ENCODE peak calls at places on chromosomes 3 and 15, in ten cellular contexts. C is fibroblast of villous mesenchyme; P is esophagus squamous epithelium; W is CD8-positive, alpha-beta T cell; T is colonic mucosa; I is upper lobe of right lung; N is AG09309; A is endodermal cell; V is IMR-90; X is ovary. K is an unnamed sample.

GRCh38 chr15:90033006-90033405 is 31.9 kb downstream of the ZNF710 start:
- DNase-seq in C (no peak), P (no peak), W (no peak), T (no peak), I (no peak), N (no peak), A (peak; percentile 47), V (no peak), X (no peak), K (no peak)

GRCh38 chr3:177470200-177470941 is 273.1 kb upstream of the TBL1XR1 start:
- DNase-seq in C (no peak), P (no peak), W (no peak), T (no peak), I (no peak), N (no peak), A (no peak), V (peak; percentile 51), X (no peak), K (peak; percentile 38)

GRCh38 chr3:187999821-188000220 is 154.1 kb upstream of the LPP start:
- DNase-seq in C (no peak), P (no peak), W (peak; percentile 27), T (no peak), I (no peak), N (no peak), A (no peak), V (no peak), X (no peak), K (no peak)

GRCh38 chr15:100307241-100307855 is 34.4 kb downstream of the ADAMTS17 start:
- DNase-seq in C (no peak), P (no peak), W (no peak), T (no peak), I (no peak), N (no peak), A (no peak), V (no peak), X (no peak), K (no peak)

GRCh38 chr3:44612678-44613077 is 12.2 kb upstream of the ZNF197 start:
- DNase-seq in C (no peak), P (no peak), W (no peak), T (no peak), I (no peak), N (no peak), A (no peak), V (no peak), X (no peak), K (no peak)

GRCh38 chr3:15440891-15441290 is 13.5 kb downstream of the EAF1 start:
- DNase-seq in C (no peak), P (no peak), W (no peak), T (no peak), I (no peak), N (peak; percentile 43), A (no peak), V (no peak), X (no peak), K (peak; percentile 27)

GRCh38 chr3:187748050-187748481 is 2.8 kb upstream of the BCL6 start:
- DNase-seq in C (peak; percentile 83), P (peak; percentile 35), W (peak; percentile 87), T (peak; percentile 97), I (peak; percentile 92), N (no peak), A (peak; percentile 99), V (peak; percentile 78), X (peak; percentile 89), K (peak; percentile 81)

GRCh38 chr3:58824285-58824684 is 157.7 kb upstream of the FAM3D start:
- DNase-seq in C (peak; percentile 62), P (no peak), W (peak; percentile 11), T (peak; percentile 85), I (peak; percentile 61), N (peak; percentile 39), A (peak; percentile 90), V (peak; percentile 73), X (no peak), K (peak; percentile 68)

GRCh38 chr3:99315896-99316295 is 322.5 kb upstream of the COL8A1 start:
- DNase-seq in C (no peak), P (no peak), W (no peak), T (no peak), I (no peak), N (no peak), A (no peak), V (peak; percentile 25), X (no peak), K (peak; percentile 31)

GRCh38 chr3:46393554-46394434 is 13.1 kb downstream of the CCR5AS start:
- DNase-seq in C (peak; percentile 59), P (no peak), W (no peak), T (no peak), I (no peak), N (no peak), A (peak; percentile 81), V (peak; percentile 47), X (no peak), K (no peak)

GRCh38 chr3:21839592-21839991 is 88.6 kb upstream of the ZNF385D start:
- DNase-seq in C (peak; percentile 55), P (no peak), W (no peak), T (no peak), I (no peak), N (peak; percentile 92), A (no peak), V (peak; percentile 53), X (no peak), K (peak; percentile 91)

GRCh38 chr3:49805884-49806701 is 3.0 kb downstream of the INKA1 start:
- DNase-seq in C (peak; percentile 61), P (no peak), W (peak; percentile 50), T (peak; percentile 38), I (no peak), N (no peak), A (peak; percentile 66), V (no peak), X (peak; percentile 65), K (no peak)

GRCh38 chr3:192063570-192063969 is 602.6 kb downstream of the PYDC2 start:
- DNase-seq in C (no peak), P (peak; percentile 1), W (no peak), T (no peak), I (no peak), N (no peak), A (peak; percentile 84), V (peak; percentile 27), X (no peak), K (peak; percentile 33)

GRCh38 chr15:90957105-90957790 is 2.6 kb downstream of the RCCD1 start:
- DNase-seq in C (peak; percentile 32), P (no peak), W (no peak), T (no peak), I (no peak), N (no peak), A (peak; percentile 81), V (peak; percentile 39), X (no peak), K (peak; percentile 41)

GRCh38 chr15:96324192-96324895 is 6.2 kb upstream of the NR2F2 start:
- DNase-seq in C (peak; percentile 51), P (no peak), W (no peak), T (peak; percentile 20), I (no peak), N (no peak), A (no peak), V (peak; percentile 54), X (peak; percentile 81), K (peak; percentile 58)
- H3K4me3 ChIP-seq in C (peak overlapping the region; percentile 94), P (peak overlapping the region; percentile 72), W (no peak overlapping the region), T (no peak overlapping the region), I (peak overlapping the region; percentile 65), N (peak overlapping the region; percentile 0), A (no peak overlapping the region), V (peak overlapping the region; percentile 16), X (peak overlapping the region; percentile 73), K (peak overlapping the region; percentile 94)

DNA sequence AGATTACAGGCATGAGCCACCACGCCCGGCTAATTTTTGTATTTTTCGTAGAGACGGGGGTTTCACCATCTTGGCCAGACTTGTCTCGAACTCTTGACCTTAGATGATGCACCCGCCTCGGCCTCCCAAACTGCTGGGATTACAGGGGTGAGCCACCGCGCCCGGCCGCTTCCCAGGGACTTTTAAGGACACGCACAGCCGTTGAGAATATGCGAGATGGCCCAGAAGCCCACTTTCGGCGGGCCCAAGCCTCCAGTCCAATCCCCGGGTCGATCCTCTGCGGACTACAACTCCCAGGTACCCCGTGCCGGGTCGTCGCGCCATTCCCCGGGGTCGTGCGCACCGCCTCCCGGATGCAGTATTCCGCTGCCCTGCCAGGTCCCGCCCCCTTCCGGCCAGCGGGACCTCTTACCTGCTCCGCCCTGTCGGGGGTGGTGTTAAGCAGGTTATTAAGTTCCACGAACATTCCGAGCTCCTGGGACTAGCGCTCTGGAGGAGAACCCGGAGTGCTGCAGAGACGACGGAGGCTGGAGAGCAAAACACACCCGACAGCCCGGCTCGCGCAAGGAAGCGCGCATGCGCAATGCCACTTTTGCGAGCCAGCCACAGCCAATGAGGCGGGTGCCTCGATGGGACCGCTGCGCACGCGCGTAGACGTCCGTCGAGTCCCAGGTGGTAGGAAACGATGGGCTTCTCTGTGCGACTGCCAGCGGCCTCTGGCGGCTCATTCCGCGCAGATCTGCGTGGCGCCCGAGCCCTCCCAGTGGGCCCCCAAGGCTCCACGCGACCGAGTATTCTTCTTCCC is at the start of gene ELP6:
- DNase-seq in C (peak; percentile 96), P (peak; percentile 76), W (peak; percentile 98), T (peak; percentile 96), I (peak; percentile 98), N (peak; percentile 83), A (peak; percentile 99), V (peak; percentile 94), X (peak; percentile 97), K (peak; percentile 97)
- TF ChIP-seq CTCF in C (peak; percentile 56), P (peak; percentile 48), W (peak; percentile 66), T (peak; percentile 37), I (peak; percentile 49), N (peak; percentile 42), A (peak; percentile 75), V (peak; percentile 62), X (peak; percentile 64), K (peak; percentile 57)

GRCh38 chr15:74543583-74543982 is 2.6 kb downstream of the ARID3B start:
- DNase-seq in C (no peak), P (no peak), W (peak; percentile 41), T (no peak), I (no peak), N (no peak), A (no peak), V (no peak), X (no peak), K (no peak)
- H3K4me3 ChIP-seq in C (no peak overlapping the region), P (no peak overlapping the region), W (no peak overlapping the region), T (no peak overlapping the region), I (no peak overlapping the region), N (no peak overlapping the region), A (peak overlapping the region; percentile 87), V (no peak overlapping the region), X (no peak overlapping the region), K (no peak overlapping the region)

DNA sequence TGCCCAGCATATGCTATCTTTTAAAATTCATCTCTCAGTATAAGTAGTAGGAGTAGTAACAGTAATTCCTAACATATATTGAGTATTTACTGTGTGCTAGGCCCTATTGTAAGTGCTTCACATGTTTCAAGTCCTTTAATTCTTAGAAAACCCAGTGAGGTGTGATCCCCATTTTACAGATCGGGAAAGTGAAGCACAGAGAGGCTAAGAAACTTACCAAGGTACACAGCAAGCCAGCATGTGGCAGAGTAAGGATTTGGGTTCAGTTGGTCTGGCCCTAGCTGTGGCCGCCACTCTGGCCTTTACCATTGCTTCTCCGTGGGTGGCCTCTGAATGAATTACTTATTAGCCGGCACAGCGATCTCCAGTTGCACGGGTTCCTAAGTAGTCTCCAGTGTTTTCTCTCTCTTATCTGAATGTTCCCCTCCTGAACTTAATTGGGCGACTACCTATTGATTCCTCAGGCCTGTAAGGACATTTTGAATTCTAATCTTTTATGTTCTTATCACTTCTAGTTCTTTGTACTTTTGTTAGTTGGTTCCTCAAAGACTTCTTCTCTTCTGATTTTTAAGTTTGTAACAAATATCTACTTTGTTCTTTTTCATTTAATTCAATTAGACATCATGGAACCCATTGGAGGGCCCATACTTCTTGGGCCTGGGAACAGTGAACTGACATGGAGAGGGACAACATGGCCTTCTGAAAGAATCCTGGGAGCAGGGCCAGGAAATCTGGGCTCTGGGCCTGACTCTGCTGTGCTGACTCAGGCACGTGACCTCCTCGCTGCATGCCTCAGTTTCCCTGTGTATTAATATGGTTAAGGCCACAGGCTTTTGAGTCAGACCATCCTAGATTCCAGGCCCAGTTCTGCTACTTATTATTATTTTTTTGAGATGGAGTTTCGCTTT is 11.6 kb downstream of the CLCN2 start:
- DNase-seq in C (no peak), P (no peak), W (no peak), T (no peak), I (no peak), N (no peak), A (no peak), V (no peak), X (no peak), K (no peak)
- TF ChIP-seq CTCF in C (no peak), P (no peak), W (no peak), T (no peak), I (no peak), N (no peak), A (no peak), V (no peak), X (no peak), K (no peak)

K was measured in astrocyte of the spinal cord.